ENCODE peak calls at places on chromosomes 4 and X, in five cellular contexts. Q is A673, I is A549, C is neural progenitor cell, T is heart left ventricle. P is an unnamed sample.

GRCh38 chr4:150206981-150207380 is 128.7 kb downstream of the DCLK2 start:
- DNase-seq in Q (no peak), T (no peak), I (no peak), C (no peak), P (no peak)

GRCh38 chr4:122604146-122604545 is 16.7 kb downstream of the IL21 start:
- DNase-seq in I (no peak), T (no peak), Q (no peak), C (no peak), P (no peak)

GRCh38 chr4:17633600-17633999 is 19.2 kb downstream of the MED28 start:
- DNase-seq in Q (no peak), I (no peak), C (no peak), T (no peak), P (no peak)

GRCh38 chr4:66178901-66179300 is 508.6 kb upstream of the EPHA5 start:
- DNase-seq in C (peak), I (no peak), Q (peak), T (no peak), P (peak)

GRCh38 chr4:8046925-8047541 is 107.4 kb upstream of the AFAP1 start:
- DNase-seq in C (no peak), T (no peak), I (no peak), Q (no peak), P (no peak)

GRCh38 chrX:3712080-3712869 is 1.2 kb downstream of the PRKX start:
- DNase-seq in T (no peak), C (peak), I (no peak), Q (no peak), P (peak)

GRCh38 chr4:124804041-124804440 is 91.5 kb upstream of the ANKRD50 start:
- DNase-seq in T (no peak), I (no peak), C (no peak), Q (no peak), P (no peak)

GRCh38 chr4:146369446-146369845 is 152.3 kb downstream of the SLC10A7 start:
- DNase-seq in I (no peak), T (no peak), Q (no peak), C (no peak), P (peak)

GRCh38 chrX:35339796-35340195 is 397.2 kb downstream of the FAM47B start:
- DNase-seq in T (no peak), Q (no peak), I (no peak), C (no peak), P (no peak)

GRCh38 chr4:140642674-140643437 is 74.1 kb upstream of the UCP1 start:
- DNase-seq in I (no peak), Q (no peak), C (no peak), T (peak), P (no peak)

GRCh38 chrX:72305286-72306084 is at the start of gene CITED1:
- DNase-seq in Q (peak), I (peak), T (no peak), C (peak), P (no peak)

GRCh38 chrX:65697173-65697572 is 29.7 kb downstream of the MSN start:
- DNase-seq in I (no peak), Q (peak), C (no peak), T (no peak), P (peak)

GRCh38 chr4:2932561-2932950 is 30.6 kb downstream of the NOP14 start:
- DNase-seq in T (peak), I (no peak), Q (no peak), C (no peak), P (no peak)

GRCh38 chr4:118953276-118953675 is 64.6 kb downstream of the SYNPO2 start:
- DNase-seq in T (no peak), I (no peak), Q (no peak), C (no peak), P (no peak)

GRCh38 chr4:114606240-114606639 is 7.6 kb downstream of the UGT8 start:
- DNase-seq in Q (no peak), C (no peak), T (no peak), I (no peak), P (no peak)

GRCh38 chrX:31212856-31213748 is 141.3 kb upstream of the FTHL17 start:
- DNase-seq in Q (no peak), C (no peak), T (no peak), I (no peak), P (no peak)

GRCh38 chr4:13920111-13920875 is 292.8 kb upstream of the BOD1L1 start:
- DNase-seq in I (peak), C (no peak), Q (no peak), T (no peak), P (peak)

GRCh38 chr4:149959391-149959790 is 118.9 kb upstream of the DCLK2 start:
- DNase-seq in T (no peak), Q (no peak), I (no peak), C (no peak), P (no peak)

GRCh38 chrX:130100180-130100579 is 10.1 kb downstream of the ELF4 start:
- DNase-seq in I (no peak), T (peak), C (no peak), Q (no peak), P (peak)

GRCh38 chr4:23930750-23931488 is 41.1 kb upstream of the PPARGC1A start:
- DNase-seq in Q (no peak), C (peak), I (no peak), T (peak), P (peak)

GRCh38 chr4:11194431-11194830 is 234.3 kb downstream of the HS3ST1 start:
- DNase-seq in Q (no peak), C (no peak), T (no peak), I (no peak), P (no peak)

GRCh38 chr4:3644849-3645627 is 112.8 kb upstream of the LRPAP1 start:
- DNase-seq in I (peak), Q (peak), T (peak), C (no peak), P (no peak)

GRCh38 chr4:117898496-117898895 is 135.8 kb upstream of the NDST3 start:
- DNase-seq in Q (peak), C (no peak), T (no peak), I (no peak), P (no peak)

GRCh38 chrX:3576886-3577516 is 136.4 kb downstream of the PRKX start:
- DNase-seq in C (no peak), I (no peak), T (no peak), Q (no peak), P (peak)

GRCh38 chr4:52204921-52205320 is 153.8 kb downstream of the SPATA18 start:
- DNase-seq in C (no peak), I (no peak), T (no peak), Q (no peak), P (no peak)

GRCh38 chr4:7291372-7292135 is 99.2 kb downstream of the SORCS2 start:
- DNase-seq in C (no peak), I (no peak), Q (no peak), T (peak), P (peak)

GRCh38 chr4:141871086-141871485 is 234.7 kb downstream of the IL15 start:
- DNase-seq in Q (no peak), C (no peak), T (no peak), I (no peak), P (peak)

GRCh38 chr4:71882113-71882512 is 98.2 kb upstream of the GC start:
- DNase-seq in T (no peak), C (no peak), I (no peak), Q (no peak), P (no peak)

GRCh38 chr4:181832305-181832704 is 410.9 kb upstream of the TENM3 start:
- DNase-seq in C (no peak), T (no peak), Q (peak), I (no peak), P (no peak)

GRCh38 chrX:53159184-53159583 is 65.2 kb downstream of the KANTR start:
- DNase-seq in I (no peak), T (no peak), C (no peak), Q (no peak), P (no peak)

GRCh38 chr4:113941836-113942235 is 37.6 kb downstream of the ARSJ start:
- DNase-seq in C (no peak), T (no peak), I (no peak), Q (no peak), P (no peak)

GRCh38 chr4:124641715-124642380 is 70.7 kb downstream of the ANKRD50 start:
- DNase-seq in C (no peak), T (no peak), I (peak), Q (peak), P (peak)

GRCh38 chrX:120036704-120037103 is 40.8 kb downstream of the RHOXF2B start:
- DNase-seq in I (no peak), Q (no peak), T (no peak), C (no peak), P (no peak)

GRCh38 chrX:49919617-49920016 is 2.8 kb upstream of the CLCN5 start:
- DNase-seq in C (peak), Q (peak), I (peak), T (peak), P (peak)

GRCh38 chr4:120331486-120332281 is 265.0 kb upstream of the MAD2L1 start:
- DNase-seq in I (no peak), Q (peak), T (no peak), C (no peak), P (no peak)

GRCh38 chrX:20378291-20378920 is 111.7 kb upstream of the RPS6KA3 start:
- DNase-seq in T (no peak), Q (no peak), I (peak), C (no peak), P (no peak)

GRCh38 chr4:41061482-41062185 is 152.7 kb downstream of the APBB2 start:
- DNase-seq in I (no peak), C (no peak), Q (no peak), T (no peak), P (peak)
- TF ChIP-seq CTCF in I (no peak), C (no peak), Q (no peak), T (no peak), P (peak)

GRCh38 chr4:174281182-174281737 is 2.2 kb downstream of the FBXO8 start:
- DNase-seq in I (no peak), T (no peak), C (no peak), Q (no peak), P (no peak)

GRCh38 chr4:174284181-174284886 is 623 bp downstream of the CEP44 start:
- DNase-seq in T (no peak), I (peak), Q (peak), C (peak), P (peak)

GRCh38 chr4:174279433-174279832 is 4.0 kb downstream of the FBXO8 start:
- DNase-seq in C (no peak), T (no peak), I (no peak), Q (no peak), P (no peak)

GRCh38 chr4:174283507-174284180 is at the start of the genes CEP44 and FBXO8:
- DNase-seq in C (peak), T (peak), I (peak), Q (peak), P (peak)

GRCh38 chr4:174282836-174283506 is 496 bp downstream of the FBXO8 start:
- DNase-seq in T (peak), C (peak), Q (peak), I (peak), P (peak)
- H3K4me3 ChIP-seq in T (peak), C (peak), Q (peak), I (peak), P (peak)

GRCh38 chrX:25021132-25021498 is 5.3 kb upstream of the ARX start:
- DNase-seq in I (peak), Q (peak), T (no peak), C (no peak), P (no peak)

GRCh38 chrX:25018682-25019081 is 2.9 kb upstream of the ARX start:
- DNase-seq in T (no peak), I (no peak), C (no peak), Q (no peak), P (no peak)

GRCh38 chrX:25022499-25023325 is 6.9 kb upstream of the ARX start:
- DNase-seq in I (no peak), T (no peak), Q (no peak), C (peak), P (no peak)

GRCh38 chrX:25019707-25020390 is 4.1 kb upstream of the ARX start:
- DNase-seq in I (no peak), Q (no peak), T (no peak), C (peak), P (no peak)

GRCh38 chrX:25020391-25021131 is 4.8 kb upstream of the ARX start:
- DNase-seq in I (peak), Q (peak), T (no peak), C (peak), P (no peak)
- TF ChIP-seq CTCF in I (peak), Q (peak), T (peak), C (peak), P (peak)

DNA sequence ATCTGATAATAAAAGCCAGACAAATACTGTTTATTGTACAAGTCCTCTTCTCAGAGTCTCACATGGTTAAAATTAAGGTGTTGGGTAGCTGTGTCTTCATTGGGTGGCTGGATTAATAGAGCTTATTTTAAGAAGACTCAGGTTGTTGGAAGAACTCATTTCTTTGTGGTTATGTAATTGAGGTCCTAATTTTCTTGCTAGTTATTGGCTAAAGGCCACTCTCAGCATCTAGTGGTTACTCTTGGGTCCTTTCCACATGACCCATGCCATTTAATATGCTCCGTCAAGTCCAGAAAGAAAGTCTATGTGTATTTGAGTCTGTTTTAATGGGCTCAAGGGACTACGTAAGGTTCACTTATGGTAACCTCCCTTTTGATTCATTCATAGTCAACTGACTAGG is 1668.6 kb upstream of the AGA start:
- DNase-seq in T (no peak), I (no peak), Q (no peak), C (no peak), P (no peak)
- H3K4me3 ChIP-seq in T (no peak), I (no peak), Q (no peak), C (no peak), P (no peak)

GRCh38 chrX:108245462-108245861 is 153.9 kb downstream of the ATG4A start:
- DNase-seq in T (no peak), I (no peak), C (no peak), Q (no peak), P (no peak)
- TF ChIP-seq CTCF in T (no peak), I (peak), C (no peak), Q (peak), P (peak)

GRCh38 chrX:7889680-7890079 is 37.5 kb downstream of the PNPLA4 start:
- DNase-seq in T (no peak), I (no peak), C (no peak), Q (no peak), P (peak)

GRCh38 chrX:7889138-7889537 is 38.1 kb downstream of the PNPLA4 start:
- DNase-seq in C (no peak), T (no peak), I (no peak), Q (no peak), P (no peak)

GRCh38 chrX:7891928-7892327 is 35.3 kb downstream of the PNPLA4 start:
- DNase-seq in Q (no peak), T (no peak), I (no peak), C (no peak), P (peak)
- H3K4me3 ChIP-seq in Q (no peak), T (no peak), I (no peak), C (no peak), P (no peak)

DNA sequence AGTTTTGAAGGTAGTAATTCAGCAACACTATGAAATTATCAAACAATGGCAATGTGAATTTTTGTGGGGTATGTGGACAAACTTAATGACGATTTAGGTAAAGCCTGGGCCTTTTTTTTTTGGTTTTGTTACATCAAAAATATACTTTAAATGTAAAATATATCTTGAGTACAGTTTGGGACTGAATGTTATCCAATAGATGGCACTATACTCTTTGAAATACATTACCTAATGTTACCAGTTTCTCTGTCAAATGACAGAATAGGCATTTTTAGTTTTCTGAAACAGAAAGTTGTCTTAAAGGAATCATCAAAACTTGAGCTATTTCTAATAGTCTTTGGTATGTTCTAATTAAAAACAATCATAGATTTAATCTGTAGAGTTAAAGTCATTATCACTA is 1651.9 kb downstream of the C4orf33 start:
- DNase-seq in I (no peak), Q (peak), T (no peak), C (no peak), P (peak)
- TF ChIP-seq CTCF in I (peak), Q (peak), T (peak), C (peak), P (peak)

P was measured in choroid plexus epithelial cell.